ENCODE peak calls at places on chromosomes 2 and 18, in six cellular contexts. C is heart right ventricle; O is IMR-90; X is CD8-positive, alpha-beta T cell; L is upper lobe of left lung; A is PC-3. B is an unnamed sample.
A peak's percentile ranks its signal among the peaks of the same experiment; 100 is the strongest.

GRCh38 chr2:16656784-16657391 is 8.7 kb downstream of the CYRIA start:
- ATAC-seq in O (no peak), C (peak; percentile 55), L (peak; percentile 71), X (no peak), A (no peak), B (peak; percentile 54)

GRCh38 chr18:55500316-55501086 is 87.5 kb downstream of the TCF4 start:
- ATAC-seq in L (no peak), C (peak; percentile 70), X (no peak), A (peak; percentile 66), O (peak; percentile 85), B (no peak)

GRCh38 chr2:107132141-107132540 is 246.2 kb upstream of the ST6GAL2 start:
- ATAC-seq in L (no peak), C (no peak), O (no peak), A (peak; percentile 46), X (no peak), B (no peak)

GRCh38 chr2:80852079-80852807 is 547.7 kb upstream of the LRRTM1 start:
- ATAC-seq in O (no peak), L (no peak), X (no peak), C (no peak), A (no peak), B (no peak)

GRCh38 chr2:38649176-38649728 is 16.7 kb upstream of the GALM start:
- ATAC-seq in L (no peak), A (no peak), X (no peak), O (no peak), C (no peak), B (no peak)

GRCh38 chr18:66676699-66677098 is 72.8 kb upstream of the CDH19 start:
- ATAC-seq in A (no peak), X (no peak), L (no peak), C (no peak), O (no peak), B (no peak)

GRCh38 chr2:238846503-238847431 is 1.1 kb upstream of the TWIST2 start:
- ATAC-seq in C (peak; percentile 59), L (peak; percentile 73), A (no peak), X (no peak), O (no peak), B (peak; percentile 45)

GRCh38 chr18:6249788-6250187 is 164.9 kb downstream of the L3MBTL4 start:
- ATAC-seq in X (no peak), O (no peak), A (no peak), C (no peak), L (no peak), B (no peak)

GRCh38 chr2:26494199-26494598 is 16.3 kb upstream of the OTOF start:
- ATAC-seq in O (no peak), X (no peak), L (no peak), C (no peak), A (no peak), B (no peak)

GRCh38 chr18:3706279-3707097 is 256.5 kb downstream of the TGIF1 start:
- ATAC-seq in O (no peak), L (no peak), A (no peak), X (no peak), C (no peak), B (no peak)

GRCh38 chr2:231666171-231667095 is 41.9 kb upstream of the PTMA start:
- ATAC-seq in A (peak; percentile 79), C (peak; percentile 91), O (peak; percentile 89), L (peak; percentile 96), X (no peak), B (peak; percentile 89)

GRCh38 chr2:121777699-121778058 is 22.2 kb downstream of the TSN start:
- ATAC-seq in A (peak; percentile 75), O (peak; percentile 24), L (no peak), X (no peak), C (no peak), B (no peak)

GRCh38 chr2:38553554-38553953 is 49.2 kb downstream of the HNRNPLL start:
- ATAC-seq in L (no peak), A (no peak), O (no peak), C (no peak), X (no peak), B (no peak)

GRCh38 chr2:227503433-227504406 is 31.8 kb downstream of the AGFG1 start:
- ATAC-seq in L (no peak), X (no peak), A (peak; percentile 96), C (peak; percentile 72), O (peak; percentile 65), B (peak; percentile 68)

GRCh38 chr18:33839452-33840225 is 261.6 kb downstream of the ASXL3 start:
- ATAC-seq in C (no peak), X (no peak), A (no peak), L (no peak), O (peak; percentile 67), B (no peak)

GRCh38 chr2:192068966-192069365 is 125.8 kb downstream of the TMEFF2 start:
- ATAC-seq in O (no peak), C (no peak), L (no peak), A (no peak), X (no peak), B (no peak)

GRCh38 chr2:224666951-224667553 is 49.1 kb downstream of the CCDC195 start:
- ATAC-seq in X (no peak), A (no peak), L (no peak), C (no peak), O (no peak), B (no peak)

GRCh38 chr2:120632796-120633646 is 102.6 kb upstream of the GLI2 start:
- ATAC-seq in X (no peak), C (no peak), A (no peak), L (no peak), O (no peak), B (no peak)

GRCh38 chr2:100895402-100895801 is 75.5 kb downstream of the NPAS2 start:
- ATAC-seq in O (peak; percentile 35), L (peak; percentile 21), X (no peak), A (peak; percentile 4), C (peak; percentile 87), B (no peak)

GRCh38 chr2:236047886-236048540 is 120.2 kb downstream of the GBX2 start:
- ATAC-seq in L (no peak), O (no peak), X (no peak), A (peak; percentile 86), C (no peak), B (no peak)

GRCh38 chr2:160429248-160430000 is 64.2 kb downstream of the RBMS1 start:
- ATAC-seq in O (no peak), C (no peak), A (no peak), X (peak; percentile 53), L (no peak), B (no peak)

GRCh38 chr2:160425794-160426193 is 67.8 kb downstream of the RBMS1 start:
- ATAC-seq in X (no peak), C (no peak), O (peak; percentile 9), L (peak; percentile 75), A (no peak), B (peak; percentile 40)

GRCh38 chr2:160426604-160427003 is 67.0 kb downstream of the RBMS1 start:
- ATAC-seq in C (peak; percentile 69), A (no peak), X (no peak), O (no peak), L (no peak), B (no peak)

GRCh38 chr2:160428425-160428763 is 65.2 kb downstream of the RBMS1 start:
- ATAC-seq in C (no peak), X (no peak), A (no peak), O (no peak), L (no peak), B (no peak)

GRCh38 chr2:160427629-160428424 is 65.8 kb downstream of the RBMS1 start:
- ATAC-seq in O (peak; percentile 64), C (peak; percentile 56), L (no peak), X (peak; percentile 85), A (no peak), B (peak; percentile 75)
- H3K27ac ChIP-seq in O (peak overlapping the region; percentile 76), C (peak overlapping the region; percentile 59), L (peak overlapping the region; percentile 42), X (peak overlapping the region; percentile 29), A (no peak overlapping the region), B (peak overlapping the region; percentile 74)

GRCh38 chr2:95007061-95007609 is 18.4 kb upstream of the MAL start:
- ATAC-seq in C (no peak), O (no peak), X (no peak), A (no peak), L (no peak), B (no peak)
- H3K27ac ChIP-seq in C (no peak overlapping the region), O (no peak overlapping the region), X (no peak overlapping the region), A (no peak overlapping the region), L (no peak overlapping the region), B (no peak overlapping the region)

DNA sequence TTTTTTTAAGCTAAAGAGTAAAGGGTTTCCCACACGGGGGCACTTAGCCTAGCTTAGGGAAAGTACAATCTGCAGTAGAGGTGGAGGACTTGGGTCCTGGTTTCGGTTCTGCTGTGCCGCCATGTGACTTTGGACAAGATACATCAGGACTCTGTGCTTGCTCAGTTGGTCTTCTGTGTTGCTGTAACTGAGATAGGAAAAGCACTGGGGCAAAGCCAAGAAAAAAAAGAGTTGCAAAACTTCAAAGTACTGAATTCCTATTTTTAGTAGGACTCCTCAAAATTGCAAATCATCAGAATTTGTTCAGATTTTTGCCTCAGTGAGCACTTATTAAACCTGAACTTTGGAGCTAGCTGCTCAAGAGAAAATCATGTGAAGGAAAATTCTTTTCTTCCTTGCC is 96.3 kb upstream of the STON1 start:
- ATAC-seq in A (no peak), X (no peak), C (peak; percentile 67), L (peak; percentile 43), O (no peak), B (peak; percentile 58)
- H3K27ac ChIP-seq in A (no peak overlapping the region), X (no peak overlapping the region), C (no peak overlapping the region), L (peak overlapping the region; percentile 46), O (no peak overlapping the region), B (peak overlapping the region; percentile 28)

GRCh38 chr18:64886995-64887394 is 738.1 kb upstream of the LINC00305 start:
- ATAC-seq in A (peak; percentile 81), L (no peak), C (no peak), O (no peak), X (no peak), B (no peak)
- H3K27ac ChIP-seq in A (peak overlapping the region; percentile 31), L (no peak overlapping the region), C (no peak overlapping the region), O (no peak overlapping the region), X (no peak overlapping the region), B (no peak overlapping the region)

GRCh38 chr18:11840493-11840892 is 10.7 kb upstream of the CHMP1B start:
- ATAC-seq in X (no peak), O (no peak), C (no peak), A (no peak), L (no peak), B (no peak)

GRCh38 chr18:11834772-11835171 is 16.4 kb upstream of the CHMP1B start:
- ATAC-seq in A (no peak), C (no peak), L (no peak), X (no peak), O (no peak), B (no peak)

GRCh38 chr18:11842562-11842961 is 8.7 kb upstream of the CHMP1B start:
- ATAC-seq in A (no peak), O (no peak), X (no peak), L (no peak), C (no peak), B (no peak)

GRCh38 chr18:11839556-11839955 is 11.7 kb upstream of the CHMP1B start:
- ATAC-seq in C (no peak), A (no peak), O (no peak), L (no peak), X (no peak), B (no peak)
- H3K27ac ChIP-seq in C (no peak overlapping the region), A (no peak overlapping the region), O (no peak overlapping the region), L (no peak overlapping the region), X (no peak overlapping the region), B (no peak overlapping the region)

GRCh38 chr2:219247678-219248642 is 2.7 kb downstream of the STK16 start:
- ATAC-seq in A (no peak), O (no peak), L (no peak), X (peak; percentile 66), C (no peak), B (no peak)
- H3K27ac ChIP-seq in A (peak overlapping the region; percentile 93), O (peak overlapping the region; percentile 9), L (peak overlapping the region; percentile 96), X (peak overlapping the region; percentile 52), C (peak overlapping the region; percentile 89), B (peak overlapping the region; percentile 90)